ENCODE peak calls at places on chromosome 14, in four cellular contexts. O is HCT116, X is PC-3, U is SK-N-SH. P is an unnamed sample.

GRCh38 chr14:99094901-99095300 is 177.1 kb downstream of the BCL11B start:
- DNase-seq in U (no peak), X (no peak), O (no peak), P (no peak)

GRCh38 chr14:85960781-85961180 is 430.8 kb downstream of the FLRT2 start:
- DNase-seq in O (no peak), X (no peak), U (no peak), P (no peak)

GRCh38 chr14:58535084-58535483 is 102.7 kb upstream of the DACT1 start:
- DNase-seq in O (no peak), U (no peak), X (no peak), P (peak)

GRCh38 chr14:75306917-75307699 is 28.5 kb downstream of the FOS start:
- DNase-seq in U (peak), X (peak), O (peak), P (peak)

GRCh38 chr14:71497645-71498086 is 434.6 kb upstream of the RGS6 start:
- DNase-seq in O (no peak), X (peak), U (no peak), P (peak)

GRCh38 chr14:44962573-44963528 is 861 bp downstream of the TOGARAM1 start:
- DNase-seq in O (no peak), X (peak), U (no peak), P (peak)

GRCh38 chr14:55425091-55425490 is 13.5 kb upstream of the ATG14 start:
- DNase-seq in U (no peak), O (no peak), X (no peak), P (no peak)

GRCh38 chr14:89625208-89625987 is 208.4 kb upstream of the FOXN3 start:
- DNase-seq in X (no peak), U (peak), O (no peak), P (no peak)

GRCh38 chr14:99177046-99177655 is 94.8 kb downstream of the BCL11B start:
- DNase-seq in X (no peak), O (no peak), U (no peak), P (no peak)

GRCh38 chr14:74859757-74860156 is 16.2 kb downstream of the PROX2 start:
- DNase-seq in U (no peak), X (no peak), O (no peak), P (no peak)

GRCh38 chr14:44657688-44658388 is 150.8 kb upstream of the FSCB start:
- DNase-seq in X (peak), U (no peak), O (no peak), P (no peak)

GRCh38 chr14:104434214-104435076 is 145.1 kb upstream of the C14orf180 start:
- DNase-seq in X (no peak), O (no peak), U (peak), P (no peak)

GRCh38 chr14:104800600-104801283 is at the start of gene ZBTB42:
- DNase-seq in U (peak), O (no peak), X (peak), P (peak)

GRCh38 chr14:77542349-77543239 is 44.0 kb upstream of the ISM2 start:
- DNase-seq in O (no peak), U (no peak), X (no peak), P (no peak)
- H3K9ac ChIP-seq in O (no peak), U (no peak), X (no peak), P (no peak)

GRCh38 chr14:34833545-34834523 is 41.3 kb downstream of the BAZ1A start:
- DNase-seq in X (no peak), O (no peak), U (no peak), P (no peak)
- TF ChIP-seq EZH2phosphoT487 in X (no peak), O (no peak), U (no peak), P (no peak)

DNA sequence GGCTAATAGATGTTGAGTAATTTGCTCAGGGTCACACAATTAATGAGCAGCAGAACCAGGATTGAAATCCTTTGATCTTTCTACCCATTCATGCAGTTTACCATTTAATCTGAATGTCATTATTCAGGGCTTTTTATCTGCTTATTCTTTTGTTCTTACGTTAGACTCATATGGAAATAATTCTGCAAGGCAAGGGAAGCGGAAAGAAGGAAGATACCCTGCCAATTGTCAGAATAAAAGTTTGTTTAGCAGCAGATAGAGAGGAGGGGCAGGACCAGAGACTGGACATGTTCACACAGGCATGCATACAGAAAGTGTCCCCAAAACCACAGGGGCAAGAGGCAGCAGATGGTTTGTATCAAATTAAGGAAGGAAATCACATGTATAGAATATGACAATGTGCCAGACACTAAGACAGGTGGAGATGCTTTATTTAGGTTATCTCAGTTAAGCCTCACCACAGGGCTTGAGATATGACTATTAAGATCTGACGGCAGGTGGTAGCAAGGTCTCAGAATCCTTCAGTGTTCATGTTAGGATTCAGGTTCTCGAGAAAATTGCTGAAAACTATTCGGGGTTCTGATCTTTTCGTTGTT is 29.8 kb downstream of the BRMS1L start:
- DNase-seq in U (peak), X (no peak), O (no peak), P (no peak)
- H3K9ac ChIP-seq in U (no peak), X (no peak), O (no peak), P (no peak)

DNA sequence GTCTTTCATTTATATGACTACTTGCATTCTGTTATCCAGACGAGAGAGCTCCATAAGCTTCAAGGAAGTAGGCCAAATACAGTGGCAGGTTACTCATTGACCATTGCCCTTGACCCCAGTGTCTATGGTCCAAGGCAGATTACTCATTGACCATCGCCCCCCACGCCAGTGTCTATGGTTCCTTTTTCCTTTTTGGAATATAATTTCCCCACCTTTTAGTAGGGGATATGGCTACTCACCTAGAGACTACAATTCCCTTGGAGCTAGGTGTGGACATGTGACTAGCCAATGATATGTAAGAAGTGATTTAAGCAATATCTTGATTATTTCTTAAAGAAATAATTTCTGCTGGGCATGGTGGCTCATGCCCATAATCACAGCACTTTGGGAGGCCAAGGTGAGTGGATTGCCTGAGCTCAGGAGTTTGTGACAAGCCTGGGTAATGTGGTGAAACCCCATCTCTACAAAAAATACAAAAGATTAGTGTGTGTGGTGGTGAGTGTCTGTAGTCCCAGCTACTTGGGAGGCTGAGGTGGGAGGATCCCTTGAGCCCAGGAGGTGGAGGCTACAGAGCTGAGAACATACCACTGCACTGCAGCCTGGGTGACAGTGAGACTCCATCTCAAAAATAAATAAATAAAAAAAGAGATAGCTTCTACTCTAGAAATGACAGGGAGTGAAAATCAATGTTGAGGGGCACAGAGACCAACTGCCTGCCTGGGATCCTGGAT is 32.6 kb downstream of the SIX4 start:
- DNase-seq in U (no peak), X (no peak), O (no peak), P (no peak)
- TF ChIP-seq EZH2phosphoT487 in U (no peak), X (no peak), O (no peak), P (no peak)

GRCh38 chr14:103013028-103013427 is 44.3 kb downstream of the CDC42BPB start:
- DNase-seq in X (no peak), U (no peak), O (no peak), P (no peak)
- H3K9ac ChIP-seq in X (no peak), U (no peak), O (no peak), P (no peak)

P was measured in GM23248.